ENCODE peak calls at places on chromosomes 7 and 10, in five cellular contexts. N is GM20000, U is left lung, P is A549, T is PC-9. H is an unnamed sample.

GRCh38 chr10:117936136-117936535 is 110.6 kb downstream of the RAB11FIP2 start:
- DNase-seq in P (no peak), U (peak), T (no peak), N (no peak), H (no peak)

GRCh38 chr7:130970696-130971095 is 236.7 kb upstream of the KLF14 start:
- DNase-seq in T (no peak), U (no peak), N (no peak), P (no peak), H (no peak)

GRCh38 chr7:55533050-55533728 is 39.1 kb downstream of the VOPP1 start:
- DNase-seq in P (no peak), U (no peak), N (peak), T (peak), H (no peak)

GRCh38 chr10:78944658-78945333 is 124.0 kb upstream of the ZMIZ1 start:
- DNase-seq in N (no peak), T (peak), P (no peak), U (peak), H (no peak)

GRCh38 chr7:79774150-79774549 is 320.7 kb upstream of the MAGI2 start:
- DNase-seq in T (no peak), P (no peak), N (no peak), U (no peak), H (no peak)

GRCh38 chr7:80806653-80807052 is 112.2 kb downstream of the SEMA3C start:
- DNase-seq in P (no peak), T (no peak), N (no peak), U (no peak), H (no peak)

GRCh38 chr7:157355784-157356511 is 19.1 kb downstream of the DNAJB6 start:
- DNase-seq in P (no peak), T (peak), U (no peak), N (no peak), H (no peak)

GRCh38 chr7:30871655-30872054 is 40.0 kb upstream of the AQP1 start:
- DNase-seq in N (no peak), U (no peak), T (no peak), P (no peak), H (no peak)

GRCh38 chr7:220151-220841 is 27.9 kb downstream of the FAM20C start:
- DNase-seq in T (no peak), N (no peak), U (no peak), P (peak), H (peak)

GRCh38 chr7:149011491-149011890 is 16.8 kb downstream of the PDIA4 start:
- DNase-seq in T (no peak), N (no peak), U (no peak), P (no peak), H (no peak)

GRCh38 chr10:88838766-88839165 is 12.9 kb downstream of the ANKRD22 start:
- DNase-seq in P (no peak), T (no peak), U (no peak), N (no peak), H (no peak)

GRCh38 chr7:39703143-39703542 is 79.8 kb downstream of the RALA start:
- DNase-seq in T (no peak), N (no peak), U (no peak), P (peak), H (no peak)

GRCh38 chr7:141133646-141134045 is 59.8 kb downstream of the TMEM178B start:
- DNase-seq in N (no peak), T (no peak), P (no peak), U (no peak), H (no peak)

GRCh38 chr10:30537586-30537985 is 92.0 kb downstream of the LYZL2 start:
- DNase-seq in N (no peak), P (no peak), T (no peak), U (no peak), H (no peak)

GRCh38 chr7:17313175-17313574 is 14.7 kb downstream of the AHR start:
- DNase-seq in N (no peak), U (no peak), P (no peak), T (no peak), H (no peak)

GRCh38 chr10:127148066-127148932 is 48.1 kb downstream of the INSYN2A start:
- DNase-seq in N (no peak), U (no peak), T (peak), P (peak), H (peak)

GRCh38 chr10:126434235-126434634 is 46.0 kb upstream of the ADAM12 start:
- DNase-seq in P (no peak), T (no peak), N (no peak), U (no peak), H (no peak)

GRCh38 chr10:33484787-33485186 is 150.3 kb upstream of the NRP1 start:
- DNase-seq in T (no peak), U (no peak), N (no peak), P (peak), H (no peak)

GRCh38 chr7:34845666-34846361 is 187.8 kb downstream of the NPSR1 start:
- DNase-seq in U (no peak), P (peak), N (no peak), T (no peak), H (peak)

GRCh38 chr10:118800920-118801319 is 46.1 kb upstream of the CACUL1 start:
- DNase-seq in P (peak), U (no peak), T (no peak), N (no peak), H (peak)

GRCh38 chr10:21524526-21525366 is 736 bp downstream of the SKIDA1 start:
- DNase-seq in N (no peak), U (no peak), T (no peak), P (peak), H (no peak)

GRCh38 chr7:14604606-14605005 is 297.9 kb downstream of the DGKB start:
- DNase-seq in T (no peak), N (no peak), U (no peak), P (no peak), H (peak)

GRCh38 chr7:152925412-152926147 is 166.0 kb downstream of the ACTR3B start:
- DNase-seq in T (no peak), P (no peak), U (no peak), N (no peak), H (no peak)

GRCh38 chr10:76251773-76252617 is 820.6 kb downstream of the LRMDA start:
- DNase-seq in U (peak), P (no peak), T (no peak), N (no peak), H (no peak)

GRCh38 chr7:131203291-131203976 is 124.2 kb upstream of the MKLN1 start:
- DNase-seq in N (no peak), P (no peak), U (no peak), T (no peak), H (no peak)

GRCh38 chr10:47070541-47070940 is 159.3 kb downstream of the PTPN20 start:
- DNase-seq in N (no peak), U (no peak), P (no peak), T (no peak), H (no peak)

GRCh38 chr10:85791846-85792532 is 574.6 kb downstream of the GRID1 start:
- DNase-seq in U (no peak), N (no peak), T (no peak), P (peak), H (peak)

GRCh38 chr10:44245601-44245938 is 139.3 kb downstream of the CXCL12 start:
- DNase-seq in U (no peak), N (no peak), P (peak), T (peak), H (no peak)

GRCh38 chr10:5964736-5965135 is 12.6 kb downstream of the IL15RA start:
- DNase-seq in P (no peak), T (no peak), U (no peak), N (no peak), H (no peak)

GRCh38 chr7:69597278-69598076 is 798 bp upstream of the AUTS2 start:
- DNase-seq in U (peak), T (no peak), P (peak), N (peak), H (no peak)

GRCh38 chr10:58560068-58560467 is 47.4 kb downstream of the BICC1 start:
- DNase-seq in P (no peak), N (no peak), U (no peak), T (no peak), H (no peak)

GRCh38 chr7:55127622-55128081 is 108.8 kb downstream of the EGFR start:
- DNase-seq in P (no peak), U (peak), N (no peak), T (no peak), H (no peak)

DNA sequence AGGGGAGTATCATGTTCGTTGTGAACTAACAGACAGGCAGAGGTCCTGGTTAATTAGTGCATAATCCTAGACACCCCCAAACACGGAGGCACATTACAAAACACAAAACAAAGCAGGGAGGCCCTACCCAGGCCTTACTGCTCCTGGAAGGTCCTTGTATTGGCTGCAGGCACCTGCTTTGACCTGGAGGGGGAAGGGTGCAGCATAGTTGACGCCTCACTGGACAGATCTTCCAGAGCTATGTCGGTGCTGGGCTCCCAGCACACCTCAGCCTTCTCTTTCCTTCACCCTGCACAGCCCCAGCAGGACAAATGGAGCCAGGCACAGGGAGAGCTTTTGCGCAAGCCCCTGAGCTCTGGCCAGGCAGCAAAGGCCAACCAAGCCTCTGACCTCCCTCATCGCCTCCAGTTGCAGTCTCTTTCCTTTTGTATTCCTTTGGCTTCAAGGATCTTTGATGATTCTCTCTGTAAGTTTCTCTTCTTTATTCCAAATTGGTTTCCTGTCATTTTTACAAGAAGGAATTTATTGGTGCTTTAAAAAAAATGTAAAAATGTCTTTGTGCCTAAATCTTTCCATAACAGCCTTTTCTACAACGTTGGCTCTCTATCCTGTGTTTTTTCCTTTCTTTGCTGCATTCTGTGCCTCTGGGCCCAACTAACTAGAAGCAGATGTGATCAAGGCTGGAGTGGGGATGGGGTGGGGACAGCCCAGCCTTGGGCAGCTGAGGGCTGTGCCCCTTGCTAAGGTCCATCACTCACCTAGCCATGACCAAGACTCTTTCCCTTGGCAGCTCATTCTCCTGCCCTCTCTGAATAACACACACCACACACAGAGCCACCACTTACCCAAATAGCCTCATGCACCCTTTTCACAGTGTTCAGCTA is 317.1 kb upstream of the NPVF start:
- DNase-seq in T (no peak), U (no peak), P (no peak), N (no peak), H (no peak)
- TF ChIP-seq CTCF in T (no peak), U (no peak), P (no peak), N (no peak), H (no peak)

DNA sequence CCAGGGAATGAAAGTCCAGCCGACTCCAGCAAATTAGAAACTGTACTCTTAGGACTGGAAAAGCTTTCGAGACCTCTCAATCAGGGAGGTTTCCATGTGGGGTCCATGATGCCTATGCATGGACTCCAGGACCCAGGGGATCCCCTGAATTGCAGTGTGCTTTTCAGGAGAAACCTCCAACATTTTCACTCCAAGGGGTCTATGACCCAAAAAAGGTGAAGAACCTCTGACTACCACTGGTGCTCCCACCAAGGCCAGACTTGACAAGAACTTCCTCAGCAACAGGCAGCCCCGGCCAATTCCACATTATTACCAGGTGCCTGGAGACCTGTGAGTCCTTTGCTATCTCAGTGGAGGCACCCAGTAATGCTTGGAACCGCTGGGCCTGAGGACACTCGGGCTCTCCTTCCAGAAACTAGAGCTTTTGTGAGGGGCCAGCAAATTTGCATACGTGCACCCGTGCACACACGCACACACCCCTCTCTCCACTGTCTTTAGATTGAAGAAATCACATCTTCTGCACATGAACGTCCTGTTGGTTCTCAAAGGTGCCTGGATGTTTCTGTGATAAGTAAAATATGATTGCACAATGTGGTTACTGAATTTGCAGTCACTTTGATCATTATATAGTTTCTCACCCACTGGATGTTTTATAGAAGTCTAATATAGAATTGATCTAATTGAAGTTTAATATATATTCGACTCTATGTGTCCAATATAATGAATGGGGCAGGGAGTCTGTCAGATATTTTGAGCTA is 54.7 kb downstream of the SYPL1 start:
- DNase-seq in U (no peak), T (no peak), P (no peak), N (no peak), H (no peak)
- TF ChIP-seq CTCF in U (no peak), T (peak), P (no peak), N (no peak), H (no peak)

DNA sequence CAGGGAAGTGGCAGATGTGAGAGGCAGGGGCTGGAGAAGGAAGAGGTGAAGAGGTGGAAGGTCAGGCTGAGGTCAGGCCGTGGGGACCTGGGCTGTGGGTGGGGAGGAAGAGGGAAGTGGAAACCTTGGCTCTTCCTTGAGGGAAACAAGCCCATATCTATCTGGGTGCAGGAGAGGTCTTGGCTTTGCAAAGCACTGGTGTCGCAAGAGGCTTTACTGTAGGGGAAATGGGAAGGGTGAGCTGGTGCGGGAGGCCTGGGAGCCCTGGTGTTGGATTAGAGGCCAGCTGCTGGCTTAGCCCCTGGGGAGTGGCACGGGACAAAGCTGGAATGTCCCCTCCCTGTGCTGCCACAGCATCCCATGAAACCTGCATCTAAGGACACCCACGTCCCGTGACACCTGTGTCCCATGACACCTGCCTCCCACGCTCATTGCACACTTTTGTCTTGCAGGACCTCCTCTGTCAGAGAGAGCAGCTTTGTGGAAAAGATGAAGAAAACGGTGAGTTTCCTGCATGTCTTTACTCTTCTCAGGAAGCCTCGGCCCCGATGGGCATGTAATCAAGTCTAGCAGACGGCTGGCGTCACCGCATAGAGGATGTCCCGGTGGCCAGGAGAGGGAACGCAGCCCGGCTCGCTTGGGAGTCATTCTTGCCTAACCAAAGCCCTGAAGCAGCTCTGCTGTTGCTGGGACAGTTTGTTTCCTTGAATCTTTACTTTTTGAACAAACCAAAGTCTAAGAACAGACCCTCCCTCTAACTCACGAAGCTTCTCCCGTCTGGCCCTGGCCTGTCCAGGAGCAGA is 22.2 kb downstream of the TMEM120A start:
- DNase-seq in P (peak), N (no peak), T (no peak), U (no peak), H (no peak)
- TF ChIP-seq CTCF in P (no peak), N (no peak), T (peak), U (no peak), H (no peak)

GRCh38 chr7:133529861-133530260 is 277.0 kb downstream of the EXOC4 start:
- DNase-seq in U (no peak), P (no peak), T (no peak), N (no peak), H (no peak)
- TF ChIP-seq CTCF in U (no peak), P (no peak), T (no peak), N (no peak), H (no peak)

DNA sequence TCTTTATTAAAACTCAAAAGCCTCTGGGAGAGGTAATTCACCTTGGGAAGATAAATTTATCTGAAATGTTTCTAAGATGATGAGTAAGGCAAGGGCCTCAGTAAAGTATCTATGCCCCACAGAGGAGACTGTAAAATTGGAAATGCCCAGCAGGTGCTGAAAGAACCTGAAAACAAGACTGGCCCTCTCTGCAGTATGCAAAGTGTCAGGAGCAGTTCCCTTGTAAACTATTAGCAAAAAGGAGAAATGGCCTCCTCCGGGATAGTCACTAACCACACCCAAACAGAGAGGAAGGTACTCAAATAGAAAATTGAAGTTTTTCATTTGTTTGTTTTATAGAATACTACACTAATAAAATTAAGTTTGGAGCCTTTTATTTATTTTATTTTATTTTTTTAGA is 81.2 kb downstream of the FZD1 start:
- DNase-seq in N (no peak), T (no peak), P (no peak), U (no peak), H (no peak)
- TF ChIP-seq CTCF in N (no peak), T (no peak), P (no peak), U (no peak), H (no peak)

GRCh38 chr7:72406820-72407403 is 5.2 kb downstream of the CALN1 start:
- DNase-seq in P (no peak), N (no peak), U (no peak), T (no peak), H (no peak)
- TF ChIP-seq CTCF in P (no peak), N (no peak), U (no peak), T (no peak), H (no peak)

GRCh38 chr7:150322833-150323681 is at the start of the genes ACTR3C and LRRC61:
- DNase-seq in T (peak), P (no peak), N (peak), U (peak), H (peak)
- TF ChIP-seq CTCF in T (peak), P (no peak), N (peak), U (no peak), H (peak)

GRCh38 chr7:128398016-128398840 is 11.6 kb downstream of the IMPDH1 start:
- DNase-seq in P (peak), T (no peak), N (peak), U (no peak), H (peak)

GRCh38 chr7:128398841-128399135 is 11.0 kb downstream of the IMPDH1 start:
- DNase-seq in U (no peak), P (no peak), N (no peak), T (no peak), H (no peak)

GRCh38 chr7:128400566-128400965 is 9.2 kb downstream of the IMPDH1 start:
- DNase-seq in P (no peak), U (no peak), T (no peak), N (no peak), H (no peak)

GRCh38 chr7:128402346-128402745 is 7.4 kb downstream of the IMPDH1 start:
- DNase-seq in U (no peak), P (no peak), T (no peak), N (no peak), H (no peak)

GRCh38 chr7:128399991-128400390 is 9.8 kb downstream of the IMPDH1 start:
- DNase-seq in U (no peak), T (no peak), P (no peak), N (no peak), H (no peak)
- TF ChIP-seq CTCF in U (no peak), T (no peak), P (no peak), N (no peak), H (no peak)